ENCODE peak calls at places on chromosome 1, in four cellular contexts. K is NAMALWA, J is astrocyte, X is astrocyte of the cerebellum. P is an unnamed sample.

GRCh38 chr1:15322648-15323350 is 75.8 kb downstream of the FHAD1 start:
- DNase-seq in K (no peak), X (no peak), J (no peak), P (no peak)

GRCh38 chr1:175376194-175376593 is 183.6 kb upstream of the KIAA0040 start:
- DNase-seq in J (no peak), K (peak), X (no peak), P (no peak)

GRCh38 chr1:177255411-177255810 is 84.7 kb downstream of the BRINP2 start:
- DNase-seq in X (no peak), J (peak), K (no peak), P (no peak)

GRCh38 chr1:207691006-207691405 is 46.1 kb downstream of the CR1L start:
- DNase-seq in K (no peak), X (no peak), J (no peak), P (no peak)

GRCh38 chr1:67821263-67821662 is 12.0 kb downstream of the GNG12 start:
- DNase-seq in X (no peak), K (no peak), J (no peak), P (no peak)

GRCh38 chr1:151210830-151211229 is 12.5 kb downstream of the PIP5K1A start:
- DNase-seq in X (no peak), K (no peak), J (peak), P (peak)

GRCh38 chr1:156754219-156754618 is 2.7 kb upstream of the HDGF start:
- DNase-seq in X (no peak), J (no peak), K (no peak), P (no peak)

GRCh38 chr1:16141573-16142336 is 14.1 kb downstream of the EPHA2 start:
- DNase-seq in K (no peak), X (no peak), J (no peak), P (no peak)

GRCh38 chr1:233347338-233347737 is 19.8 kb downstream of the MAP3K21 start:
- DNase-seq in K (no peak), X (no peak), J (no peak), P (no peak)

GRCh38 chr1:23171181-23171755 is 2.6 kb upstream of the LUZP1 start:
- DNase-seq in J (no peak), X (no peak), K (no peak), P (no peak)

GRCh38 chr1:94142583-94142982 is 21.6 kb upstream of the ABCA4 start:
- DNase-seq in X (no peak), K (no peak), J (no peak), P (no peak)

GRCh38 chr1:202023033-202023433 is 12.6 kb downstream of the ELF3 start:
- DNase-seq in K (no peak), X (no peak), J (no peak), P (no peak)

GRCh38 chr1:20237646-20238045 is 51.3 kb upstream of the PLA2G2C start:
- DNase-seq in K (no peak), J (no peak), X (no peak), P (no peak)

GRCh38 chr1:184025242-184025675 is 12.3 kb downstream of the COLGALT2 start:
- DNase-seq in X (peak), K (no peak), J (peak), P (peak)

P was measured in osteoblast.